ENCODE peak calls at places on chromosomes 1 and 21, in six cellular contexts. One of them, this sample, is unnamed.

GRCh38 chr1:188988589-188988988 is 1489.1 kb downstream of the BRINP3 start:
- DNase-seq in heart right ventricle: no peak
- DNase-seq in esophagus squamous epithelium: no peak
- DNase-seq in cardiac muscle cell: no peak
- DNase-seq in BE2C: no peak
- DNase-seq in lung: no peak
- DNase-seq in this sample: no peak

GRCh38 chr1:6105218-6105679 is 59.6 kb downstream of the KCNAB2 start:
- DNase-seq in heart right ventricle: no peak
- DNase-seq in esophagus squamous epithelium: no peak
- DNase-seq in cardiac muscle cell: no peak
- DNase-seq in BE2C: no peak
- DNase-seq in lung: no peak
- DNase-seq in this sample: no peak

GRCh38 chr21:44972821-44973220 is 33.0 kb downstream of the SLX9 start:
- DNase-seq in heart right ventricle: no peak
- DNase-seq in esophagus squamous epithelium: no peak
- DNase-seq in cardiac muscle cell: no peak
- DNase-seq in BE2C: no peak
- DNase-seq in lung: no peak
- DNase-seq in this sample: no peak

GRCh38 chr21:45590246-45590725 is 48.0 kb upstream of the SLC19A1 start:
- DNase-seq in heart right ventricle: peak; percentile 51
- DNase-seq in esophagus squamous epithelium: no peak
- DNase-seq in cardiac muscle cell: peak; percentile 62
- DNase-seq in BE2C: peak; percentile 79
- DNase-seq in lung: peak; percentile 71
- DNase-seq in this sample: no peak

GRCh38 chr1:10897981-10898728 is 101.7 kb upstream of the CASZ1 start:
- DNase-seq in heart right ventricle: no peak
- DNase-seq in esophagus squamous epithelium: no peak
- DNase-seq in cardiac muscle cell: peak; percentile 51
- DNase-seq in BE2C: peak; percentile 65
- DNase-seq in lung: no peak
- DNase-seq in this sample: no peak

GRCh38 chr1:199867601-199868000 is 159.9 kb upstream of the NR5A2 start:
- DNase-seq in heart right ventricle: no peak
- DNase-seq in esophagus squamous epithelium: no peak
- DNase-seq in cardiac muscle cell: no peak
- DNase-seq in BE2C: no peak
- DNase-seq in lung: no peak
- DNase-seq in this sample: no peak

GRCh38 chr1:155078496-155079209 is at the start of gene EFNA3:
- DNase-seq in heart right ventricle: peak; percentile 74
- DNase-seq in esophagus squamous epithelium: no peak
- DNase-seq in cardiac muscle cell: peak; percentile 84
- DNase-seq in BE2C: peak; percentile 80
- DNase-seq in lung: no peak
- DNase-seq in this sample: no peak

GRCh38 chr1:76625887-76626286 is 241.4 kb upstream of the ST6GALNAC5 start:
- DNase-seq in heart right ventricle: no peak
- DNase-seq in esophagus squamous epithelium: no peak
- DNase-seq in cardiac muscle cell: no peak
- DNase-seq in BE2C: no peak
- DNase-seq in lung: no peak
- DNase-seq in this sample: no peak

GRCh38 chr1:160366731-160367515 is at the start of gene NHLH1:
- DNase-seq in heart right ventricle: no peak
- DNase-seq in esophagus squamous epithelium: no peak
- DNase-seq in cardiac muscle cell: no peak
- DNase-seq in BE2C: peak; percentile 55
- DNase-seq in lung: no peak
- DNase-seq in this sample: no peak

GRCh38 chr1:106465666-106466065 is 590.8 kb upstream of the PRMT6 start:
- DNase-seq in heart right ventricle: no peak
- DNase-seq in esophagus squamous epithelium: no peak
- DNase-seq in cardiac muscle cell: no peak
- DNase-seq in BE2C: no peak
- DNase-seq in lung: no peak
- DNase-seq in this sample: no peak

GRCh38 chr1:92858564-92859399 is 26.9 kb downstream of the RPL5 start:
- DNase-seq in heart right ventricle: peak; percentile 63
- DNase-seq in esophagus squamous epithelium: no peak
- DNase-seq in cardiac muscle cell: peak; percentile 85
- DNase-seq in BE2C: peak; percentile 26
- DNase-seq in lung: peak; percentile 44
- DNase-seq in this sample: peak; percentile 71

GRCh38 chr1:32962248-32962896 is 2.2 kb downstream of the RNF19B start:
- DNase-seq in heart right ventricle: no peak
- DNase-seq in esophagus squamous epithelium: no peak
- DNase-seq in cardiac muscle cell: no peak
- DNase-seq in BE2C: no peak
- DNase-seq in lung: no peak
- DNase-seq in this sample: no peak

GRCh38 chr1:169694304-169694703 is 17.1 kb downstream of the SELL start:
- DNase-seq in heart right ventricle: no peak
- DNase-seq in esophagus squamous epithelium: no peak
- DNase-seq in cardiac muscle cell: no peak
- DNase-seq in BE2C: no peak
- DNase-seq in lung: no peak
- DNase-seq in this sample: no peak

GRCh38 chr1:202281316-202282016 is 60.3 kb downstream of the UBE2T start:
- DNase-seq in heart right ventricle: no peak
- DNase-seq in esophagus squamous epithelium: no peak
- DNase-seq in cardiac muscle cell: no peak
- DNase-seq in BE2C: no peak
- DNase-seq in lung: no peak
- DNase-seq in this sample: no peak

GRCh38 chr1:233885196-233886028 is 19.1 kb upstream of the SLC35F3 start:
- DNase-seq in heart right ventricle: no peak
- DNase-seq in esophagus squamous epithelium: no peak
- DNase-seq in cardiac muscle cell: no peak
- DNase-seq in BE2C: no peak
- DNase-seq in lung: no peak
- DNase-seq in this sample: peak; percentile 46

GRCh38 chr1:109864960-109865611 is 45.6 kb upstream of the CSF1 start:
- DNase-seq in heart right ventricle: no peak
- DNase-seq in esophagus squamous epithelium: no peak
- DNase-seq in cardiac muscle cell: no peak
- DNase-seq in BE2C: no peak
- DNase-seq in lung: no peak
- DNase-seq in this sample: no peak

GRCh38 chr1:51048021-51048420 is 54.0 kb upstream of the C1orf185 start:
- DNase-seq in heart right ventricle: no peak
- DNase-seq in esophagus squamous epithelium: no peak
- DNase-seq in cardiac muscle cell: no peak
- DNase-seq in BE2C: no peak
- DNase-seq in lung: no peak
- DNase-seq in this sample: no peak

GRCh38 chr1:230469271-230469670 is 43.1 kb upstream of the PGBD5 start:
- DNase-seq in heart right ventricle: no peak
- DNase-seq in esophagus squamous epithelium: no peak
- DNase-seq in cardiac muscle cell: no peak
- DNase-seq in BE2C: no peak
- DNase-seq in lung: no peak
- DNase-seq in this sample: no peak

GRCh38 chr1:211639500-211640361 is 35.7 kb downstream of the NEK2 start:
- DNase-seq in heart right ventricle: no peak
- DNase-seq in esophagus squamous epithelium: no peak
- DNase-seq in cardiac muscle cell: no peak
- DNase-seq in BE2C: no peak
- DNase-seq in lung: no peak
- DNase-seq in this sample: peak; percentile 52

GRCh38 chr21:33901421-33902288 is 13.9 kb downstream of the ATP5PO start:
- DNase-seq in heart right ventricle: peak; percentile 26
- DNase-seq in esophagus squamous epithelium: no peak
- DNase-seq in cardiac muscle cell: peak; percentile 65
- DNase-seq in BE2C: peak; percentile 76
- DNase-seq in lung: no peak
- DNase-seq in this sample: peak; percentile 45

GRCh38 chr1:56169856-56170255 is 409.5 kb downstream of the PLPP3 start:
- DNase-seq in heart right ventricle: no peak
- DNase-seq in esophagus squamous epithelium: no peak
- DNase-seq in cardiac muscle cell: no peak
- DNase-seq in BE2C: no peak
- DNase-seq in lung: no peak
- DNase-seq in this sample: no peak

GRCh38 chr1:243705585-243705984 is 144.5 kb downstream of the AKT3 start:
- DNase-seq in heart right ventricle: no peak
- DNase-seq in esophagus squamous epithelium: no peak
- DNase-seq in cardiac muscle cell: no peak
- DNase-seq in BE2C: no peak
- DNase-seq in lung: no peak
- DNase-seq in this sample: no peak

GRCh38 chr1:179337343-179337742 is 28.4 kb upstream of the AXDND1 start:
- DNase-seq in heart right ventricle: no peak
- DNase-seq in esophagus squamous epithelium: no peak
- DNase-seq in cardiac muscle cell: no peak
- DNase-seq in BE2C: no peak
- DNase-seq in lung: no peak
- DNase-seq in this sample: no peak

GRCh38 chr1:240965581-240966091 is 353.7 kb upstream of the GREM2 start:
- DNase-seq in heart right ventricle: no peak
- DNase-seq in esophagus squamous epithelium: no peak
- DNase-seq in cardiac muscle cell: peak; percentile 51
- DNase-seq in BE2C: no peak
- DNase-seq in lung: no peak
- DNase-seq in this sample: peak; percentile 32

GRCh38 chr1:90012305-90012704 is 17.4 kb downstream of the ZNF326 start:
- DNase-seq in heart right ventricle: no peak
- DNase-seq in esophagus squamous epithelium: no peak
- DNase-seq in cardiac muscle cell: no peak
- DNase-seq in BE2C: no peak
- DNase-seq in lung: no peak
- DNase-seq in this sample: no peak

GRCh38 chr1:90007979-90008404 is 13.1 kb downstream of the ZNF326 start:
- DNase-seq in heart right ventricle: no peak
- DNase-seq in esophagus squamous epithelium: no peak
- DNase-seq in cardiac muscle cell: no peak
- DNase-seq in BE2C: no peak
- DNase-seq in lung: no peak
- DNase-seq in this sample: no peak
- H3K4me3 ChIP-seq in heart right ventricle: no peak overlapping the region
- H3K4me3 ChIP-seq in esophagus squamous epithelium: no peak overlapping the region
- H3K4me3 ChIP-seq in cardiac muscle cell: no peak overlapping the region
- H3K4me3 ChIP-seq in BE2C: no peak overlapping the region
- H3K4me3 ChIP-seq in lung: no peak overlapping the region
- H3K4me3 ChIP-seq in this sample: no peak overlapping the region

DNA sequence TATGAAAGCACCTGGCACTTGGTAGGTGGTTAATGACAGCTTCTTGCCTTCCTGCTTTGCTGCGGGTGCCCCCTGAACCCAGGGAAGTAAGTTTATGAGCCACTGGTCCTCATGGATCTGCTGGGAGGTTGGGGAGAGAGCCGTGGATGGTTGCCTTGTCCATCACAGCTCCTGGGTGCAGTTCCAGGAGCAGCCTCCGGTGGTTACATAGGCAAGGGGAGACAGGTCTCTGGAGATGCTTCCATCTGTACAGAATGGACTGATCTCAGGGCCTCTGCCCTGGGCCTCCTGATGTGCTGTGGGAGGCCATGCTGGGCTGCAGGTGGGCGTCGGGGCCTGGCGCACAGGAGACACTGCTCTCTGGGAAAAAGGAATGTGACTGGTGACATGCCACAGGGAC is 31.6 kb upstream of the ARHGEF10L start:
- DNase-seq in heart right ventricle: no peak
- DNase-seq in esophagus squamous epithelium: no peak
- DNase-seq in cardiac muscle cell: no peak
- DNase-seq in BE2C: no peak
- DNase-seq in lung: no peak
- DNase-seq in this sample: no peak
- TF ChIP-seq CTCF in heart right ventricle: no peak
- TF ChIP-seq CTCF in esophagus squamous epithelium: no peak
- TF ChIP-seq CTCF in cardiac muscle cell: peak; percentile 11
- TF ChIP-seq CTCF in BE2C: no peak
- TF ChIP-seq CTCF in lung: no peak
- TF ChIP-seq CTCF in this sample: peak; percentile 29

DNA sequence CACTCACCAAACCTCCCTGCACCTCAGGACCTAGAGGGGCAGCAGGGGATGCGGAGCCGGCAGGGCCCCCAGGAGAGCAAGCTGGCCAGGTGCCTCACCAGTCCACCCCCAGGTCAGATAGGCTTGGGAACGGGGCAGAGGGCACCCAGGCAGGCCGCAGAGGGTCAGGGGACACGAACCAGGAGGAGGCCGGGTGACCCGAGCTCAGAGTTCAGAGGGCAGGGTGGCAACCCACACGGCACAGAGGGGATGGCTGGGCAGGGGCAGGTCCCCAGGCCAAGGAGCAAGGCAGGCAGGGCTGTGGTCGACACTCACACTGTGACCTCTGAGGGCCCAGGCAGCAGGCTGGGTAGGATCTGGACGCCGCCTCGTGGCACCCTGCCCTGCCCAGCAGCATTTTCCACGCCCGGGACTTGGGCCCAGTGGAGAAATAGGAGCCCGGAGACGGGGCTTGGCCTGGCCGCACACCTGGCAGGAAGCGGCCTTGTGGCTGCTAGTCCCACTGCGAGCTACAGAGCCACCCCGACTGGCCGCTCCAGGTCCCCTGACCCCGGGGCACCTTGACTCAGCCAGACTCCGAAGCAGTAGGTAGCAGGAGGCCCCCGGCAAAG is 5.3 kb downstream of the DVL1 start:
- DNase-seq in heart right ventricle: no peak
- DNase-seq in esophagus squamous epithelium: no peak
- DNase-seq in cardiac muscle cell: no peak
- DNase-seq in BE2C: no peak
- DNase-seq in lung: no peak
- DNase-seq in this sample: no peak
- H3K4me3 ChIP-seq in heart right ventricle: no peak overlapping the region
- H3K4me3 ChIP-seq in esophagus squamous epithelium: peak overlapping the region; percentile 27
- H3K4me3 ChIP-seq in cardiac muscle cell: no peak overlapping the region
- H3K4me3 ChIP-seq in BE2C: no peak overlapping the region
- H3K4me3 ChIP-seq in lung: no peak overlapping the region
- H3K4me3 ChIP-seq in this sample: no peak overlapping the region

GRCh38 chr1:94440088-94440487 is 21.9 kb downstream of the ABCD3 start:
- DNase-seq in heart right ventricle: no peak
- DNase-seq in esophagus squamous epithelium: no peak
- DNase-seq in cardiac muscle cell: no peak
- DNase-seq in BE2C: no peak
- DNase-seq in lung: no peak
- DNase-seq in this sample: no peak
- TF ChIP-seq CTCF in heart right ventricle: no peak
- TF ChIP-seq CTCF in esophagus squamous epithelium: no peak
- TF ChIP-seq CTCF in cardiac muscle cell: peak; percentile 16
- TF ChIP-seq CTCF in BE2C: no peak
- TF ChIP-seq CTCF in lung: no peak
- TF ChIP-seq CTCF in this sample: no peak

This sample was measured in HFF-Myc.